ENCODE peak calls at places on chromosome 6, in five cellular contexts. A is left ventricle myocardium inferior, I is psoas muscle, E is neural progenitor cell, Y is PC-3. L is an unnamed sample.

GRCh38 chr6:28816909-28817807 is 106.6 kb downstream of the TRIM27 start:
- DNase-seq in A (no peak), Y (peak), I (no peak), E (peak), L (no peak)

GRCh38 chr6:108501559-108501958 is 59.2 kb upstream of the FOXO3 start:
- DNase-seq in A (no peak), E (no peak), I (no peak), Y (peak), L (peak)

GRCh38 chr6:33851959-33852358 is 48.2 kb upstream of the MLN start:
- DNase-seq in I (no peak), A (no peak), E (peak), Y (peak), L (no peak)

GRCh38 chr6:166957087-166957804 is 896 bp upstream of the RNASET2 start:
- DNase-seq in A (peak), Y (no peak), E (peak), I (peak), L (peak)

GRCh38 chr6:126180585-126180984 is 159.3 kb upstream of the CENPW start:
- DNase-seq in Y (peak), I (no peak), A (no peak), E (no peak), L (peak)

GRCh38 chr6:53710788-53711187 is 45.2 kb upstream of the KLHL31 start:
- DNase-seq in Y (no peak), I (no peak), A (no peak), E (no peak), L (no peak)

GRCh38 chr6:5175635-5176034 is 85.1 kb downstream of the LYRM4 start:
- DNase-seq in E (no peak), Y (no peak), A (no peak), I (no peak), L (no peak)

GRCh38 chr6:108914235-108915022 is 66.2 kb downstream of the ARMC2 start:
- DNase-seq in I (no peak), A (no peak), E (peak), Y (peak), L (peak)

GRCh38 chr6:170283212-170284081 is 7.4 kb downstream of the DLL1 start:
- DNase-seq in Y (no peak), E (no peak), I (no peak), A (no peak), L (no peak)

GRCh38 chr6:111536888-111537287 is 53.9 kb upstream of the REV3L start:
- DNase-seq in E (no peak), I (no peak), Y (no peak), A (no peak), L (no peak)

GRCh38 chr6:12297363-12298016 is 7.3 kb downstream of the EDN1 start:
- DNase-seq in I (no peak), E (no peak), A (no peak), Y (no peak), L (no peak)

GRCh38 chr6:135522975-135523692 is 25.6 kb upstream of the AHI1 start:
- DNase-seq in E (no peak), Y (peak), I (no peak), A (no peak), L (peak)

GRCh38 chr6:4405609-4406212 is 270.3 kb upstream of the ECI2 start:
- DNase-seq in Y (no peak), I (no peak), E (peak), A (no peak), L (no peak)

GRCh38 chr6:127342296-127342945 is 988 bp downstream of the ECHDC1 start:
- DNase-seq in I (no peak), E (peak), Y (peak), A (no peak), L (no peak)

GRCh38 chr6:28737750-28738395 is 185.9 kb downstream of the TRIM27 start:
- DNase-seq in I (no peak), Y (no peak), E (peak), A (no peak), L (no peak)

GRCh38 chr6:23688650-23689049 is 437.4 kb upstream of the NRSN1 start:
- DNase-seq in I (no peak), E (no peak), Y (no peak), A (no peak), L (no peak)

GRCh38 chr6:343960-344815 is 47.4 kb upstream of the IRF4 start:
- DNase-seq in Y (no peak), A (no peak), I (no peak), E (no peak), L (no peak)

GRCh38 chr6:87742106-87742505 is 40.1 kb upstream of the AKIRIN2 start:
- DNase-seq in A (no peak), E (no peak), I (no peak), Y (no peak), L (no peak)

GRCh38 chr6:44233560-44234100 is 10.2 kb downstream of the SLC29A1 start:
- DNase-seq in I (no peak), A (no peak), Y (no peak), E (no peak), L (no peak)

GRCh38 chr6:75081920-75082319 is 123.9 kb downstream of the COL12A1 start:
- DNase-seq in A (no peak), Y (no peak), E (no peak), I (no peak), L (no peak)

GRCh38 chr6:127484207-127484858 is 25.1 kb upstream of the KIAA0408 start:
- DNase-seq in A (no peak), E (no peak), Y (peak), I (no peak), L (peak)

GRCh38 chr6:89379281-89379680 is 26.8 kb upstream of the UBE2J1 start:
- DNase-seq in Y (no peak), A (no peak), E (no peak), I (no peak), L (no peak)

GRCh38 chr6:128478230-128479047 is 42.0 kb downstream of the PTPRK start:
- DNase-seq in I (no peak), A (no peak), E (no peak), Y (no peak), L (no peak)

GRCh38 chr6:150600302-150601017 is 775 bp downstream of the PLEKHG1 start:
- DNase-seq in Y (peak), E (peak), A (peak), I (peak), L (peak)

GRCh38 chr6:124963416-124964083 is 1.3 kb downstream of the RNF217 start:
- DNase-seq in A (no peak), E (no peak), I (peak), Y (peak), L (no peak)

GRCh38 chr6:121549741-121550140 is 114.3 kb downstream of the GJA1 start:
- DNase-seq in E (no peak), Y (peak), I (no peak), A (no peak), L (peak)

GRCh38 chr6:102023977-102024657 is 630.6 kb downstream of the GRIK2 start:
- DNase-seq in A (no peak), Y (no peak), I (no peak), E (no peak), L (no peak)

GRCh38 chr6:102028173-102028572 is 634.7 kb downstream of the GRIK2 start:
- DNase-seq in I (no peak), Y (no peak), E (no peak), A (no peak), L (no peak)

GRCh38 chr6:102022803-102023202 is 629.3 kb downstream of the GRIK2 start:
- DNase-seq in A (no peak), E (no peak), I (no peak), Y (no peak), L (no peak)

GRCh38 chr6:102026649-102027048 is 633.1 kb downstream of the GRIK2 start:
- DNase-seq in E (no peak), Y (no peak), I (no peak), A (no peak), L (no peak)
- H3K27ac ChIP-seq in E (no peak), Y (no peak), I (no peak), A (no peak), L (no peak)

GRCh38 chr6:43001843-43002242 is 11.9 kb downstream of the MEA1 start:
- DNase-seq in I (no peak), A (no peak), Y (no peak), E (no peak), L (no peak)

GRCh38 chr6:42993445-42993844 is 9.1 kb downstream of the PPP2R5D start:
- DNase-seq in E (no peak), Y (no peak), I (no peak), A (no peak), L (no peak)

GRCh38 chr6:42996513-42996912 is 12.1 kb downstream of the PPP2R5D start:
- DNase-seq in A (no peak), Y (peak), E (no peak), I (no peak), L (no peak)
- TF ChIP-seq CTCF in A (no peak), Y (peak), E (no peak), I (no peak), L (no peak)

GRCh38 chr6:30775104-30775503 is 30.8 kb upstream of the IER3 start:
- DNase-seq in I (no peak), E (no peak), A (no peak), Y (no peak), L (no peak)
- H3K27ac ChIP-seq in I (no peak), E (no peak), A (peak), Y (no peak), L (peak)

GRCh38 chr6:6931047-6932025 is 176.4 kb upstream of the RREB1 start:
- DNase-seq in Y (no peak), E (no peak), I (no peak), A (no peak), L (no peak)

GRCh38 chr6:6925391-6926164 is 182.2 kb upstream of the RREB1 start:
- DNase-seq in A (no peak), E (no peak), I (peak), Y (no peak), L (peak)

GRCh38 chr6:6930223-6930880 is 177.4 kb upstream of the RREB1 start:
- DNase-seq in E (no peak), Y (no peak), I (no peak), A (no peak), L (no peak)

GRCh38 chr6:6924708-6925107 is 183.1 kb upstream of the RREB1 start:
- DNase-seq in I (peak), Y (no peak), E (no peak), A (no peak), L (no peak)

DNA sequence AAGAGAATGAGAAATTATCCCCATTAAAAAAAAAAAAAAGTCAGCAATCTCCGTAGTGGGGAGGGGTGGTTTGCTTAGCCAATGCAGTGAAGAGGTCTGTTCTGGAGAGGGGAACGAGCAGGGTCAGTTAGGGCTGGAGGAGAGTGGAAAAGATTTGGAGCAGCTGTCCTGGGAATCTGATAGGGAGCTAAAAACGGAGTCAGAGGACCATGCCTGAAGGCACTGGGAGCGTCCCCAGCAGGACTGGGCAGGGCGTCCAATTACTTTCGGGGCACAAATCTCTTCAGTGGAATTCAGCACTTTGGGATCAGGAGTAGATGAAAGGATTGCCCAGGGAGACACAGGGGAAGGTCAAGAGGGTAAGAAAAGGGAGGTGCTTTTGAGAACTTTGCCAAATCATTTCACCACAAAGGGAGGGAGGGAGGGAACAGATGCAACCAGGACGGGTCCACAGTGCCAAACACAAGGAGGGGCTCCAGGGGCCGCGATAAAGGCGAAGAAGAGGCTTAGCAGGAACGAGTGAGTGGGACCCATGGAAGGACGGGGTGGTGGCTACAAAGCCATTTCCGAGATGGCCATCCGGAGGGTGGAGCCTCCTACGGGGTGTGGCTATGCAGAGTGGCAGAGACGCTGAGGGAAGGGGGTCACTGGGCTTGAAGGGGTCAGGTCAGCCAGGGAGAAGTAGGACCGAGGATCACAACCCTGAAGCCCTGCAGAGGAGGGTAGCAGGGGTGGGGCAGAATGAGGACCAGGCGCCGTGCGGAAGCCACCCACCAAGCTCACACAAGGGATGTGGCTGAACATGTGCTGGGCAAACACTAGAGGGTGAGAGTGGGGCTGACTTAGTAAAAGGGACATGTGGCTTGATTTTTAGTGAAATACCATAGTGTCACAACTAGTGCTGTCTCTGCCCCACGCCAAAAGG is 180.1 kb upstream of the RREB1 start:
- DNase-seq in A (peak), Y (no peak), E (peak), I (peak), L (no peak)
- TF ChIP-seq CTCF in A (peak), Y (no peak), E (peak), I (peak), L (no peak)

GRCh38 chr6:130362128-130362527 is 3.7 kb upstream of the TMEM200A start:
- DNase-seq in Y (peak), E (peak), A (no peak), I (no peak), L (peak)

GRCh38 chr6:130355572-130355971 is 10.2 kb upstream of the TMEM200A start:
- DNase-seq in E (no peak), Y (no peak), I (no peak), A (no peak), L (no peak)

GRCh38 chr6:130357436-130357835 is 8.4 kb upstream of the TMEM200A start:
- DNase-seq in I (no peak), A (no peak), E (no peak), Y (no peak), L (no peak)

GRCh38 chr6:130364224-130364780 is 1.5 kb upstream of the TMEM200A start:
- DNase-seq in I (no peak), E (no peak), Y (no peak), A (no peak), L (no peak)

DNA sequence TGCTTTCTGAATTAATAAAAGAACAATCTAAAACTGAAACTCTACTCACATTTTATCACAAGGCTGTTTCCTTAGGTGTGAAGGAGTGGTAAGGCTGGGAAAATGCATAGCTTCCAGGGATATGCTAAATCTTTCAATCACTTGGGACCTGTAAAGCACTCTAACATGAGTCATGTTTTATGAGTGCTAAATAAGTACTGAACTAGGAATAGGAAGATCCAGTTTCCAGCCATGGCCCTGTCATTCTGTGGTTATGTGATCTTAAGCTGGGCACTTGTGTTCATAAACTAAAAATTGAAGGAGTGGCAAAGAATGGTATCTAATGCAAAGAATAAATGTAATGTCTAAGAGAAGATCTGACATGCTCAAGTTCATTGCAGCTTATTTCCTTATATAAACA is 6.1 kb upstream of the TMEM200A start:
- DNase-seq in A (no peak), E (no peak), Y (peak), I (no peak), L (no peak)
- H3K27ac ChIP-seq in A (no peak), E (no peak), Y (no peak), I (no peak), L (no peak)

GRCh38 chr6:90859056-90859455 is 272.2 kb upstream of the MAP3K7 start:
- DNase-seq in E (peak), I (no peak), Y (no peak), A (no peak), L (no peak)

GRCh38 chr6:90859612-90860011 is 272.7 kb upstream of the MAP3K7 start:
- DNase-seq in A (no peak), E (peak), I (no peak), Y (peak), L (no peak)

GRCh38 chr6:90865513-90865912 is 278.6 kb upstream of the MAP3K7 start:
- DNase-seq in A (no peak), E (no peak), I (no peak), Y (no peak), L (no peak)

GRCh38 chr6:90860822-90861601 is 274.1 kb upstream of the MAP3K7 start:
- DNase-seq in I (no peak), Y (peak), E (no peak), A (no peak), L (no peak)
- TF ChIP-seq CTCF in I (no peak), Y (peak), E (peak), A (no peak), L (peak)

GRCh38 chr6:30682181-30683117 is 4.0 kb downstream of the PPP1R18 start:
- DNase-seq in Y (peak), E (peak), I (peak), A (peak), L (peak)
- H3K27ac ChIP-seq in Y (peak), E (peak), I (peak), A (peak), L (peak)

GRCh38 chr6:1499798-1500197 is 109.9 kb upstream of the FOXC1 start:
- DNase-seq in Y (no peak), I (no peak), E (no peak), A (no peak), L (no peak)

GRCh38 chr6:1497593-1498105 is 108.3 kb downstream of the FOXF2 start:
- DNase-seq in E (peak), I (no peak), A (peak), Y (no peak), L (no peak)

GRCh38 chr6:1500874-1501273 is 108.8 kb upstream of the FOXC1 start:
- DNase-seq in Y (no peak), E (no peak), I (no peak), A (no peak), L (no peak)

GRCh38 chr6:1496836-1497592 is 107.6 kb downstream of the FOXF2 start:
- DNase-seq in E (no peak), A (no peak), I (no peak), Y (no peak), L (no peak)

DNA sequence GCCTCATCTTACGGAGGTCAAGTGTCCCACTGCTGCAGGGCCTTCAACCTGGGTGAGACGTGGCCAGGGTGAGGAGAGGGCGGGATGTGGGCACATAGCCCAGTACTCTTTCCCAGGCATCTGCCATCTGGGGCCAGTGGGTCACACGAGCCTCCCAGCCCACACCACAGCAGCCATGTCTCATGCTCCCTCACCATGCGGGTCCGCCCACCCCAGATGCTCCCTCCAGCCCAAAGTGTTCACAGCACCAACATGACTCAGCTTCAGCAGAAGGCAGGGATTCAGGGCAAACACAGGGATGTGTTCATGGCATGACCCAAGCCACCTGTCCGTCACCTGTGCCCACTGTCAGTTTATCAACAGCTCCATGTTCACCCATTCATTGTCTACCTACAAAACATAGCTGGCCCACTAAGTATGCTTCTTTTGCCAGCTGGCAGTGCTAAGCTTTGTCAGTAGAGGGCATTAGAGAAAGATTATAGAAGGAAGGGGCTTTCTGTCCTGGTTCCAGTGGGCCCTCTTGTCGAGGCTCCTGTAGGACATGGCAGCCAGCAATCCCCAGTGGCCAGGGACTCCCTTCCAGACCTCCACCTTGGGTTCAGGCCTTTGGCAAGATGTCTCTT is 109.2 kb downstream of the FOXF2 start:
- DNase-seq in I (no peak), Y (no peak), E (no peak), A (no peak), L (no peak)
- TF ChIP-seq CTCF in I (no peak), Y (peak), E (no peak), A (no peak), L (no peak)

L was measured in RWPE1.